ENCODE peak calls at places on chromosomes 12 and 14, in seven cellular contexts. E, K, W, N, D, O and A are unnamed samples.
A peak's percentile ranks its signal among the peaks of the same experiment; 100 is the strongest.

GRCh38 chr12:119804011-119804641 is 73.0 kb downstream of the CIT start:
- DNase-seq in E (no peak), K (no peak), W (peak; percentile 58), N (no peak), D (no peak), O (no peak), A (peak; percentile 58)

GRCh38 chr12:17853054-17853453 is 236.9 kb downstream of the RERGL start:
- DNase-seq in E (no peak), K (no peak), W (no peak), N (no peak), D (no peak), O (no peak), A (no peak)

GRCh38 chr14:101925152-101925551 is 39.2 kb upstream of the DYNC1H1 start:
- DNase-seq in E (no peak), K (no peak), W (no peak), N (no peak), D (no peak), O (no peak), A (no peak)

GRCh38 chr14:72774141-72774540 is 119.8 kb downstream of the DPF3 start:
- DNase-seq in E (no peak), K (no peak), W (no peak), N (no peak), D (no peak), O (no peak), A (no peak)

GRCh38 chr12:49824886-49825285 is 3.3 kb downstream of the NCKAP5L start:
- DNase-seq in E (no peak), K (no peak), W (no peak), N (no peak), D (no peak), O (no peak), A (no peak)

GRCh38 chr12:75130811-75131210 is 78.8 kb downstream of the KCNC2 start:
- DNase-seq in E (no peak), K (no peak), W (no peak), N (no peak), D (no peak), O (no peak), A (no peak)

GRCh38 chr14:104639889-104640548 is 35.4 kb upstream of the TMEM179 start:
- DNase-seq in E (no peak), K (no peak), W (peak; percentile 52), N (peak; percentile 46), D (peak; percentile 59), O (peak; percentile 19), A (peak; percentile 69)

GRCh38 chr14:104117341-104118005 is 20.9 kb upstream of the KIF26A start:
- DNase-seq in E (no peak), K (no peak), W (no peak), N (no peak), D (peak; percentile 23), O (no peak), A (no peak)

GRCh38 chr14:70955543-70956480 is 48.6 kb downstream of the PCNX1 start:
- DNase-seq in E (no peak), K (no peak), W (no peak), N (peak; percentile 61), D (no peak), O (peak; percentile 19), A (no peak)

GRCh38 chr14:58216544-58216943 is 16.6 kb downstream of the ACTR10 start:
- DNase-seq in E (no peak), K (no peak), W (no peak), N (no peak), D (no peak), O (no peak), A (no peak)

GRCh38 chr14:75084513-75084912 is 15.1 kb downstream of the ZC2HC1C start:
- DNase-seq in E (no peak), K (no peak), W (no peak), N (no peak), D (no peak), O (no peak), A (no peak)

GRCh38 chr14:95125951-95126350 is 31.4 kb downstream of the DICER1 start:
- DNase-seq in E (no peak), K (no peak), W (no peak), N (no peak), D (no peak), O (no peak), A (no peak)

GRCh38 chr12:92304335-92305066 is 158.9 kb upstream of the BTG1 start:
- DNase-seq in E (no peak), K (no peak), W (no peak), N (no peak), D (no peak), O (no peak), A (no peak)

GRCh38 chr14:55938249-55938791 is 179.9 kb upstream of the PELI2 start:
- DNase-seq in E (no peak), K (no peak), W (no peak), N (no peak), D (no peak), O (no peak), A (no peak)

GRCh38 chr12:106112094-106112822 is 26.5 kb downstream of the NUAK1 start:
- DNase-seq in E (no peak), K (no peak), W (no peak), N (no peak), D (no peak), O (no peak), A (no peak)

GRCh38 chr14:70907172-70907995 is at the start of gene PCNX1:
- DNase-seq in E (no peak), K (peak; percentile 32), W (peak; percentile 88), N (peak; percentile 91), D (peak; percentile 92), O (peak; percentile 84), A (peak; percentile 86)

GRCh38 chr12:113933201-113933786 is 32.8 kb downstream of the RBM19 start:
- DNase-seq in E (no peak), K (no peak), W (no peak), N (no peak), D (no peak), O (no peak), A (peak; percentile 57)

GRCh38 chr12:106140223-106140986 is 1.7 kb upstream of the NUAK1 start:
- DNase-seq in E (no peak), K (no peak), W (no peak), N (no peak), D (no peak), O (no peak), A (no peak)

GRCh38 chr14:24053548-24054323 is 1.9 kb downstream of the CARMIL3 start:
- DNase-seq in E (no peak), K (no peak), W (no peak), N (no peak), D (no peak), O (no peak), A (no peak)

GRCh38 chr12:45773734-45774133 is 44.2 kb downstream of the ARID2 start:
- DNase-seq in E (no peak), K (no peak), W (no peak), N (no peak), D (no peak), O (no peak), A (no peak)

GRCh38 chr12:38411426-38411825 is 94.9 kb downstream of the ALG10B start:
- DNase-seq in E (no peak), K (no peak), W (no peak), N (no peak), D (no peak), O (no peak), A (no peak)

GRCh38 chr12:66043035-66043434 is 87.5 kb downstream of the LLPH start:
- DNase-seq in E (no peak), K (no peak), W (no peak), N (no peak), D (no peak), O (no peak), A (no peak)

GRCh38 chr14:54191846-54192245 is 205.0 kb upstream of the CDKN3 start:
- DNase-seq in E (no peak), K (no peak), W (no peak), N (no peak), D (no peak), O (no peak), A (no peak)

GRCh38 chr12:67818379-67819001 is 169.9 kb downstream of the DYRK2 start:
- DNase-seq in E (no peak), K (no peak), W (no peak), N (no peak), D (no peak), O (no peak), A (no peak)

GRCh38 chr12:69851976-69852375 is 26.9 kb downstream of the MYRFL start:
- DNase-seq in E (no peak), K (no peak), W (no peak), N (no peak), D (no peak), O (no peak), A (no peak)

GRCh38 chr12:124370384-124370783 is 75.5 kb downstream of the RFLNA start:
- DNase-seq in E (no peak), K (no peak), W (no peak), N (no peak), D (no peak), O (no peak), A (no peak)

GRCh38 chr12:19530631-19531020 is 91.3 kb downstream of the AEBP2 start:
- DNase-seq in E (no peak), K (no peak), W (no peak), N (no peak), D (no peak), O (no peak), A (no peak)

GRCh38 chr12:81610955-81611889 is 147.9 kb downstream of the PPFIA2 start:
- DNase-seq in E (no peak), K (no peak), W (no peak), N (no peak), D (no peak), O (no peak), A (no peak)

GRCh38 chr12:42281281-42281680 is 43.2 kb upstream of the YAF2 start:
- DNase-seq in E (no peak), K (no peak), W (no peak), N (no peak), D (no peak), O (no peak), A (no peak)

GRCh38 chr14:59492419-59492818 is 8.1 kb downstream of the JKAMP start:
- DNase-seq in E (no peak), K (no peak), W (no peak), N (no peak), D (no peak), O (no peak), A (no peak)

GRCh38 chr12:64181504-64182291 is 40.4 kb downstream of the KICS2 start:
- DNase-seq in E (peak; percentile 76), K (peak; percentile 52), W (peak; percentile 59), N (no peak), D (no peak), O (no peak), A (peak; percentile 23)

GRCh38 chr14:67586302-67586701 is 13.8 kb downstream of the PIGH start:
- DNase-seq in E (no peak), K (no peak), W (no peak), N (no peak), D (no peak), O (no peak), A (no peak)

GRCh38 chr12:59040651-59041050 is 120.3 kb upstream of the LRIG3 start:
- DNase-seq in E (peak; percentile 37), K (no peak), W (no peak), N (no peak), D (no peak), O (no peak), A (no peak)

GRCh38 chr12:106417926-106418910 is 60.7 kb downstream of the POLR3B start:
- DNase-seq in E (peak; percentile 25), K (no peak), W (no peak), N (no peak), D (no peak), O (no peak), A (no peak)

GRCh38 chr12:63400746-63401145 is 249.7 kb upstream of the AVPR1A start:
- DNase-seq in E (peak; percentile 76), K (no peak), W (no peak), N (no peak), D (no peak), O (no peak), A (no peak)

GRCh38 chr14:22887260-22887989 is 4.4 kb downstream of the REM2 start:
- DNase-seq in E (no peak), K (no peak), W (peak; percentile 79), N (peak; percentile 84), D (no peak), O (peak; percentile 48), A (peak; percentile 91)

GRCh38 chr12:113734503-113734902 is 231.6 kb downstream of the RBM19 start:
- DNase-seq in E (no peak), K (no peak), W (no peak), N (no peak), D (no peak), O (no peak), A (no peak)